ENCODE peak calls at places on chromosomes 16 and 17, in seven cellular contexts. One of them, this sample, is unnamed.
A peak's percentile ranks its signal among the peaks of the same experiment; 100 is the strongest.

GRCh38 chr17:66855204-66855603 is 20.3 kb downstream of the CACNG5 start:
- DNase-seq in psoas muscle: no peak
- DNase-seq in LNCaP clone FGC: no peak
- DNase-seq in OCI-LY7: no peak
- DNase-seq in DND-41: no peak
- DNase-seq in lower leg skin: peak; percentile 76
- DNase-seq in heart left ventricle: no peak
- DNase-seq in this sample: peak; percentile 20

GRCh38 chr16:23608194-23608593 is 12.1 kb upstream of the NDUFAB1 start:
- DNase-seq in psoas muscle: no peak
- DNase-seq in LNCaP clone FGC: peak; percentile 23
- DNase-seq in OCI-LY7: no peak
- DNase-seq in DND-41: no peak
- DNase-seq in lower leg skin: no peak
- DNase-seq in heart left ventricle: no peak
- DNase-seq in this sample: no peak

GRCh38 chr16:17470871-17471744 is at the start of gene XYLT1:
- DNase-seq in psoas muscle: peak; percentile 74
- DNase-seq in LNCaP clone FGC: no peak
- DNase-seq in OCI-LY7: peak; percentile 57
- DNase-seq in DND-41: peak; percentile 71
- DNase-seq in lower leg skin: peak; percentile 94
- DNase-seq in heart left ventricle: peak; percentile 41
- DNase-seq in this sample: peak; percentile 50

GRCh38 chr16:11620243-11621003 is 33.7 kb upstream of the LITAF start:
- DNase-seq in psoas muscle: no peak
- DNase-seq in LNCaP clone FGC: no peak
- DNase-seq in OCI-LY7: peak; percentile 51
- DNase-seq in DND-41: no peak
- DNase-seq in lower leg skin: no peak
- DNase-seq in heart left ventricle: no peak
- DNase-seq in this sample: no peak

GRCh38 chr16:4244254-4244812 is 2.5 kb upstream of the SRL start:
- DNase-seq in psoas muscle: no peak
- DNase-seq in LNCaP clone FGC: peak; percentile 86
- DNase-seq in OCI-LY7: no peak
- DNase-seq in DND-41: no peak
- DNase-seq in lower leg skin: no peak
- DNase-seq in heart left ventricle: no peak
- DNase-seq in this sample: no peak

GRCh38 chr16:19227643-19228042 is 57.9 kb upstream of the CLEC19A start:
- DNase-seq in psoas muscle: no peak
- DNase-seq in LNCaP clone FGC: no peak
- DNase-seq in OCI-LY7: no peak
- DNase-seq in DND-41: no peak
- DNase-seq in lower leg skin: no peak
- DNase-seq in heart left ventricle: no peak
- DNase-seq in this sample: no peak

GRCh38 chr17:75557075-75557851 is 30.3 kb upstream of the MYO15B start:
- DNase-seq in psoas muscle: no peak
- DNase-seq in LNCaP clone FGC: peak; percentile 86
- DNase-seq in OCI-LY7: no peak
- DNase-seq in DND-41: no peak
- DNase-seq in lower leg skin: no peak
- DNase-seq in heart left ventricle: no peak
- DNase-seq in this sample: peak; percentile 94

GRCh38 chr17:6605142-6605541 is 35.4 kb downstream of the KIAA0753 start:
- DNase-seq in psoas muscle: no peak
- DNase-seq in LNCaP clone FGC: no peak
- DNase-seq in OCI-LY7: no peak
- DNase-seq in DND-41: no peak
- DNase-seq in lower leg skin: no peak
- DNase-seq in heart left ventricle: no peak
- DNase-seq in this sample: no peak

GRCh38 chr16:25553711-25554436 is 137.9 kb upstream of the HS3ST4 start:
- DNase-seq in psoas muscle: no peak
- DNase-seq in LNCaP clone FGC: no peak
- DNase-seq in OCI-LY7: no peak
- DNase-seq in DND-41: no peak
- DNase-seq in lower leg skin: no peak
- DNase-seq in heart left ventricle: no peak
- DNase-seq in this sample: no peak

GRCh38 chr16:11405331-11406176 is 60.3 kb downstream of the RMI2 start:
- DNase-seq in psoas muscle: no peak
- DNase-seq in LNCaP clone FGC: no peak
- DNase-seq in OCI-LY7: peak; percentile 72
- DNase-seq in DND-41: peak; percentile 68
- DNase-seq in lower leg skin: no peak
- DNase-seq in heart left ventricle: no peak
- DNase-seq in this sample: peak; percentile 70

GRCh38 chr17:40352779-40353394 is 11.7 kb downstream of the GJD3 start:
- DNase-seq in psoas muscle: no peak
- DNase-seq in LNCaP clone FGC: no peak
- DNase-seq in OCI-LY7: no peak
- DNase-seq in DND-41: no peak
- DNase-seq in lower leg skin: no peak
- DNase-seq in heart left ventricle: peak; percentile 27
- DNase-seq in this sample: peak; percentile 63

GRCh38 chr16:83994087-83994486 is 26.0 kb downstream of the NECAB2 start:
- DNase-seq in psoas muscle: no peak
- DNase-seq in LNCaP clone FGC: no peak
- DNase-seq in OCI-LY7: no peak
- DNase-seq in DND-41: peak; percentile 52
- DNase-seq in lower leg skin: no peak
- DNase-seq in heart left ventricle: no peak
- DNase-seq in this sample: peak; percentile 58

DNA sequence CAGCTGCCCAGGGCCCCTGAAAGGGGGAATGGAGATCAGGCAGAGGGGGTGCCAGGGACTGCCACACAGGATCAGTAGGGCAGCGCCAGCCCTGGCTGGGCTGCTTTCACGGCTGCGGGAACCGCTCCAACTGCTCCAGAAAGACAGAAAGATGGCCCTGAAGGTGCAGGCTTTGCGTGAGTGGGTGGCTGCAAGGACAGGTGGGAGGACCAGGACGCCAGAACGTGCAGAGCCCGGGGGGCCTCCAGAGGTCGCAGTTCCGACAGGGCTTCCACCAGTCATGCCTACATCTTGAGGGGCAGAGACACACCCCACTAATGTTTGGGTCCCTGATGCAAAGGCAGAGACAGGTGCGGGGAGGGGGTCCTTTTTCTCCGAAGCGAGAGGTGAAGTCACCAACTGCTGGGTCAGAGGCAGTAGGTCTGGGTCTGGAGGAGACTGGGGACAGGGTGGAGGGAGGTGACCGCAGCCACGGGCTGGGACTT is 790 bp upstream of the ATP6V0C start:
- DNase-seq in psoas muscle: peak; percentile 37
- DNase-seq in LNCaP clone FGC: no peak
- DNase-seq in OCI-LY7: peak; percentile 65
- DNase-seq in DND-41: peak; percentile 57
- DNase-seq in lower leg skin: no peak
- DNase-seq in heart left ventricle: no peak
- DNase-seq in this sample: no peak
- TF ChIP-seq CTCF in psoas muscle: no peak
- TF ChIP-seq CTCF in LNCaP clone FGC: no peak
- TF ChIP-seq CTCF in OCI-LY7: peak; percentile 70
- TF ChIP-seq CTCF in DND-41: peak; percentile 52
- TF ChIP-seq CTCF in lower leg skin: no peak
- TF ChIP-seq CTCF in heart left ventricle: no peak
- TF ChIP-seq CTCF in this sample: no peak

GRCh38 chr16:78985736-78986605 is 614.6 kb downstream of the MAF start:
- DNase-seq in psoas muscle: no peak
- DNase-seq in LNCaP clone FGC: no peak
- DNase-seq in OCI-LY7: no peak
- DNase-seq in DND-41: no peak
- DNase-seq in lower leg skin: no peak
- DNase-seq in heart left ventricle: no peak
- DNase-seq in this sample: peak; percentile 25

GRCh38 chr16:78990309-78990701 is 610.2 kb downstream of the MAF start:
- DNase-seq in psoas muscle: no peak
- DNase-seq in LNCaP clone FGC: no peak
- DNase-seq in OCI-LY7: no peak
- DNase-seq in DND-41: no peak
- DNase-seq in lower leg skin: no peak
- DNase-seq in heart left ventricle: no peak
- DNase-seq in this sample: no peak

GRCh38 chr16:78984887-78985464 is 615.6 kb downstream of the MAF start:
- DNase-seq in psoas muscle: no peak
- DNase-seq in LNCaP clone FGC: no peak
- DNase-seq in OCI-LY7: no peak
- DNase-seq in DND-41: no peak
- DNase-seq in lower leg skin: no peak
- DNase-seq in heart left ventricle: no peak
- DNase-seq in this sample: peak; percentile 19

GRCh38 chr16:78987676-78988075 is 612.9 kb downstream of the MAF start:
- DNase-seq in psoas muscle: no peak
- DNase-seq in LNCaP clone FGC: no peak
- DNase-seq in OCI-LY7: no peak
- DNase-seq in DND-41: no peak
- DNase-seq in lower leg skin: no peak
- DNase-seq in heart left ventricle: no peak
- DNase-seq in this sample: peak; percentile 69

GRCh38 chr16:78988361-78988992 is 612.1 kb downstream of the MAF start:
- DNase-seq in psoas muscle: no peak
- DNase-seq in LNCaP clone FGC: no peak
- DNase-seq in OCI-LY7: no peak
- DNase-seq in DND-41: no peak
- DNase-seq in lower leg skin: no peak
- DNase-seq in heart left ventricle: no peak
- DNase-seq in this sample: peak; percentile 11
- TF ChIP-seq CTCF in psoas muscle: no peak
- TF ChIP-seq CTCF in LNCaP clone FGC: no peak
- TF ChIP-seq CTCF in OCI-LY7: no peak
- TF ChIP-seq CTCF in DND-41: no peak
- TF ChIP-seq CTCF in lower leg skin: no peak
- TF ChIP-seq CTCF in heart left ventricle: no peak
- TF ChIP-seq CTCF in this sample: no peak

GRCh38 chr17:68437979-68438877 is 19.1 kb downstream of the WIPI1 start:
- DNase-seq in psoas muscle: no peak
- DNase-seq in LNCaP clone FGC: no peak
- DNase-seq in OCI-LY7: peak; percentile 87
- DNase-seq in DND-41: peak; percentile 76
- DNase-seq in lower leg skin: peak; percentile 85
- DNase-seq in heart left ventricle: peak; percentile 52
- DNase-seq in this sample: peak; percentile 30
- TF ChIP-seq CTCF in psoas muscle: no peak
- TF ChIP-seq CTCF in LNCaP clone FGC: no peak
- TF ChIP-seq CTCF in OCI-LY7: no peak
- TF ChIP-seq CTCF in DND-41: no peak
- TF ChIP-seq CTCF in lower leg skin: no peak
- TF ChIP-seq CTCF in heart left ventricle: no peak
- TF ChIP-seq CTCF in this sample: no peak

DNA sequence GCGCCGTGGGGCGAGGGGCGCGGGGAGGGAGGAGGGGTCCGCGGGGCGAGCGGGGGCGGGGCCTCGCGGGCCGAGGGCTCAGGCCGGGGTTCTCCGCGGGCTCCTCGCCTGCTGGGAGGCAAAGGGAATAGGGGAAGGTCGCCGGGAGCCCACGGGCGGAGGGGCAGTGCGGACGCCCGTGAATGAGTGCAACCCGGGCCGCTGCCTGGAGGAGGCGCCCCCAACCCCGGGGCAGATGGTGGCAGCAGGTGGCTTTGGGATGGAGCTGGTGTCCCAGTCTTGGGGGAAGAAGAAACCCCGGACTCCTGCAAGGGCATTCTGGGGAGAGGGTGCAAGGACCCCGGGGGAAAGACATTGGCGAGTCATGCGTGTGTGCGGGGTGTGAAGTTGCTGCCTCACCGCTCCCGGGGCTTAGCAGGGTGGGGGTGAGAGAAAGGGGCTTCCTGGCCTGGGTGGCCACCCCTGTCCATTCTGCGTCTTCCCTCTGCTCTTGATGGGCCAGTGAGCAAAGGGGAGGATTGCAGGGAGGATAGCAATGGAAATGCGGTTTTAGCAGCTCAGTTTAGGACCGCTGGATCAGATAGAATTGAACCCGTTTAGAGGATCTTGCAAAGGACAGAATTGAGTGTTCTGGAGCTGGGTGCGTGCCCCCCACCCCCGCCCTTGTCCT is 508 bp downstream of the KIAA0513 start:
- DNase-seq in psoas muscle: no peak
- DNase-seq in LNCaP clone FGC: no peak
- DNase-seq in OCI-LY7: peak; percentile 15
- DNase-seq in DND-41: no peak
- DNase-seq in lower leg skin: no peak
- DNase-seq in heart left ventricle: no peak
- DNase-seq in this sample: peak; percentile 50
- TF ChIP-seq CTCF in psoas muscle: peak; percentile 17
- TF ChIP-seq CTCF in LNCaP clone FGC: peak; percentile 14
- TF ChIP-seq CTCF in OCI-LY7: peak; percentile 47
- TF ChIP-seq CTCF in DND-41: peak; percentile 47
- TF ChIP-seq CTCF in lower leg skin: no peak
- TF ChIP-seq CTCF in heart left ventricle: peak; percentile 22
- TF ChIP-seq CTCF in this sample: peak; percentile 46

DNA sequence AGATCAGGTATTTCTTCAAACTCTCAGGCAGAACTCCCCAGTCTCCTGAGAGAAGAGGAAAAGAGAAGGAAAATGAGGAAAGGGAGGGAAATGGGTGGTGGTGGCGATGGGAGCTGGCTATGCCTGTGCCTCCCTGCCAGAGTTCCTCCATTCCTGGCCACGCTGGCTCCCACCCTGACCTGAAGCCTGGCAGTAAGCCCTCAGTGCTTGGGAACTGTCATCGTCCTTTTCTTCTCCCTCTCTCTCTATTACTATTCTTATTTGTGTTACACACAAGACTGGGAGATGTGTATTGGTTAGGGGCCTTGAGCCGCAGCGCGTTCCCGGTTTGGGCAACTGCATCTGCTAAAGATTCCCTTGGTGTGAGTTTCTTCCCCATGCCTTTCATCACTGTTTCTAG is 44.6 kb downstream of the GOSR1 start:
- DNase-seq in psoas muscle: no peak
- DNase-seq in LNCaP clone FGC: no peak
- DNase-seq in OCI-LY7: no peak
- DNase-seq in DND-41: no peak
- DNase-seq in lower leg skin: no peak
- DNase-seq in heart left ventricle: no peak
- DNase-seq in this sample: no peak
- TF ChIP-seq CTCF in psoas muscle: no peak
- TF ChIP-seq CTCF in LNCaP clone FGC: no peak
- TF ChIP-seq CTCF in OCI-LY7: no peak
- TF ChIP-seq CTCF in DND-41: no peak
- TF ChIP-seq CTCF in lower leg skin: no peak
- TF ChIP-seq CTCF in heart left ventricle: no peak
- TF ChIP-seq CTCF in this sample: no peak

DNA sequence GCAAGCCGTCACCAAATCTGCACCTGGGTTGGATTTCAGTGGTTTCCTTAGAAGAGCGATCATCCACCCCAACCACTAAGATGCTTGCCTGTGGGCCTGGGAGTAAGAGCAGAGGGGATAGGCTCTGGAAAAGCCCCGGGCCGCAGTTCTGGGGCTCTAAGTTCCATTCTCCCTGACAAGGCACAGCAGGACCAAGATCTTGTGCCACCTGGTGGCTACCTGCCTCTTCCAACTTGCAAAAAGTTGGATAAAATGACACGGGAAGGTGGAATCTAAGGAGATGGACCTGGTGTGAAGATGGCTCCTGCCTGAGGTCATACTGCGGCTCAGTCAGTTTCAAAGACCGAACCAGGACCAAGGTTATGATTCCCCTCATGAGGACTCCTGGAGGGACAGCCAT is 42.3 kb downstream of the ABCC12 start:
- DNase-seq in psoas muscle: no peak
- DNase-seq in LNCaP clone FGC: no peak
- DNase-seq in OCI-LY7: no peak
- DNase-seq in DND-41: no peak
- DNase-seq in lower leg skin: no peak
- DNase-seq in heart left ventricle: no peak
- DNase-seq in this sample: peak; percentile 18
- TF ChIP-seq CTCF in psoas muscle: no peak
- TF ChIP-seq CTCF in LNCaP clone FGC: peak; percentile 50
- TF ChIP-seq CTCF in OCI-LY7: peak; percentile 32
- TF ChIP-seq CTCF in DND-41: peak; percentile 23
- TF ChIP-seq CTCF in lower leg skin: no peak
- TF ChIP-seq CTCF in heart left ventricle: peak; percentile 3
- TF ChIP-seq CTCF in this sample: no peak